ENCODE peak calls at places on chromosomes 13 and 19, in nine cellular contexts. D, W, R, K, B, H, N, U and I are unnamed samples.

GRCh38 chr13:104385409-104385808 is 1319.2 kb upstream of the SLC10A2 start:
- DNase-seq in B (no peak), H (no peak), W (no peak), K (no peak), R (no peak), D (peak; percentile 0), U (no peak), N (no peak), I (no peak)

GRCh38 chr19:8370176-8371010 is 6.4 kb downstream of the ANGPTL4 start:
- DNase-seq in B (no peak), K (no peak), D (no peak), H (no peak), U (no peak), W (no peak), N (no peak), R (no peak), I (no peak)

GRCh38 chr13:27549406-27549981 is 70.8 kb downstream of the LNX2 start:
- DNase-seq in H (no peak), B (no peak), N (no peak), W (no peak), R (no peak), D (no peak), U (no peak), K (no peak), I (no peak)

GRCh38 chr13:60329221-60329983 is 67.6 kb upstream of the TDRD3 start:
- DNase-seq in B (peak; percentile 73), R (peak; percentile 42), H (no peak), W (no peak), N (no peak), U (no peak), D (peak; percentile 42), K (peak; percentile 90), I (no peak)

GRCh38 chr19:8593931-8594330 is 16.6 kb downstream of the ADAMTS10 start:
- DNase-seq in B (peak; percentile 46), W (no peak), H (no peak), K (no peak), N (no peak), D (peak; percentile 37), U (no peak), R (no peak), I (no peak)

GRCh38 chr13:18944501-18945068 is 237.0 kb downstream of the TUBA3C start:
- DNase-seq in D (no peak), U (no peak), B (no peak), H (no peak), N (no peak), K (no peak), R (no peak), W (no peak), I (no peak)

GRCh38 chr13:36432106-36432544 is at the start of gene CCNA1:
- DNase-seq in D (peak; percentile 21), B (no peak), U (peak; percentile 81), N (no peak), R (peak; percentile 37), W (no peak), H (no peak), K (peak; percentile 93), I (no peak)

GRCh38 chr13:96033220-96034015 is 19.8 kb downstream of the UGGT2 start:
- DNase-seq in U (no peak), K (no peak), N (no peak), R (no peak), W (no peak), D (no peak), B (no peak), H (no peak), I (no peak)

DNA sequence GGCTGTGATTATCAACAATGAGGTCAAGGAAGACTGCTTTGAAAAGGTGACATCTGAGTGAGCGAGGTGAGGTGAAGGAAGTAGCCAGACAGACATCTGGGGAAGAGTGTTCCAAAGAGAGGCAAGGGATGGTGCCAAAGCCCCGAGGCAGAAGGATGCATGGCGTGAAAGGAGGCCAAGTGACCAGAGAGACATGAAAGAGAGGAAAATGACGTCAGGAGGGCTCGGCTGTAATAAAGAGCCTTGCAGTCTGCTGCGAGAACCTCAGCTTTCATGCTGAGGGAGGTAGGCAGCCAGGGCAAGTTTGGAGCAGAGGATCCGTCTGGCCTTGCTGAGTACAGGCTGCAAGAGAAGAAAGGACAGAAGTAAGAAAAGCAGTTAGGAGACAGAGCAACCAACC is 50.8 kb downstream of the FOXO1 start:
- DNase-seq in U (no peak), H (no peak), D (no peak), R (no peak), K (no peak), W (no peak), B (no peak), N (no peak), I (no peak)
- H3K4me1 ChIP-seq in U (peaks cover 2% of the 10 kb centered on the region), H (peaks cover 24% of the 10 kb centered on the region), D (no peaks in the 10 kb centered on the region), R (no peaks in the 10 kb centered on the region), K (peaks cover 8% of the 10 kb centered on the region), W (peaks cover 100% of the 10 kb centered on the region), B (peaks cover 77% of the 10 kb centered on the region), N (no peaks in the 10 kb centered on the region), I (peaks cover 91% of the 10 kb centered on the region)

GRCh38 chr19:57052102-57052501 is 67.7 kb upstream of the USP29 start:
- DNase-seq in B (no peak), H (no peak), D (no peak), N (no peak), K (no peak), R (no peak), U (no peak), W (no peak), I (no peak)

GRCh38 chr19:57056972-57057371 is 62.8 kb upstream of the USP29 start:
- DNase-seq in D (peak; percentile 0), N (peak; percentile 88), H (no peak), B (no peak), W (no peak), K (no peak), U (no peak), R (no peak), I (no peak)

GRCh38 chr19:57058871-57059270 is 60.9 kb upstream of the USP29 start:
- DNase-seq in B (no peak), N (no peak), H (no peak), R (no peak), D (no peak), U (no peak), W (no peak), K (no peak), I (no peak)

GRCh38 chr19:57053401-57053800 is 66.4 kb upstream of the USP29 start:
- DNase-seq in R (no peak), H (no peak), B (no peak), D (no peak), W (no peak), U (no peak), K (no peak), N (no peak), I (no peak)

GRCh38 chr19:57055956-57056355 is 63.8 kb upstream of the USP29 start:
- DNase-seq in W (no peak), R (no peak), N (no peak), K (no peak), D (no peak), H (no peak), B (no peak), U (no peak), I (no peak)
- H3K4me3 ChIP-seq in W (no peak overlapping the region), R (no peak overlapping the region), N (no peak overlapping the region), K (no peak overlapping the region), D (no peak overlapping the region), H (no peak overlapping the region), B (no peak overlapping the region), U (no peak overlapping the region), I (no peak overlapping the region)

GRCh38 chr19:50434525-50434924 is 1.8 kb downstream of the MYBPC2 start:
- DNase-seq in H (no peak), R (no peak), B (peak; percentile 93), W (no peak), N (no peak), K (peak; percentile 38), U (no peak), D (no peak), I (no peak)

GRCh38 chr19:50433201-50434180 is 799 bp downstream of the MYBPC2 start:
- DNase-seq in R (no peak), K (peak; percentile 36), D (no peak), B (peak; percentile 76), U (no peak), W (no peak), N (no peak), H (no peak), I (no peak)

GRCh38 chr19:50437862-50438449 is 5.3 kb downstream of the MYBPC2 start:
- DNase-seq in R (no peak), W (no peak), B (no peak), K (no peak), H (no peak), D (no peak), U (no peak), N (no peak), I (no peak)

GRCh38 chr19:50435221-50435620 is 2.5 kb downstream of the MYBPC2 start:
- DNase-seq in R (no peak), U (no peak), N (no peak), K (peak; percentile 34), H (no peak), D (no peak), W (no peak), B (no peak), I (no peak)

DNA sequence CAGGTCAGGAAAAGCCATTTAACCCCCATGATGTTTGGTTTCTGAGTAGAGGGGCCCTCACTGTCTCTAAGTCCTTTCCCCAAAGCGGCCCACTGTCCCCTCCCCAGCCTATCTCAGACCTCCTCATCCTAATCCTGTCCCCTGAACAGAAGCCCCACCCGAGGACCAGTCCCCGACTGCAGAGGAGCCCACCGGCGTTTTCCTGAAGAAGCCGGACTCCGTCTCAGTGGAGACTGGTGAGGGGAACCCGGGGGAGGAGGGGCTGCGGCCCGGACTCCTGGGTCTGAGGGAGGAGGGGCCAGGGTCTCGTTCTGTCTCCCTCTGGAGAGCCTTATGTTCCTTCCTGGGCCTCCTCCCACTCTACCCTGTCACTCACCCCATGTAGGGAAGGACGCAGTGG is 2.9 kb downstream of the MYBPC2 start:
- DNase-seq in U (no peak), H (no peak), W (no peak), D (no peak), K (peak; percentile 32), R (no peak), B (no peak), N (no peak), I (no peak)
- H3K4me1 ChIP-seq in U (no peaks in the 10 kb centered on the region), H (peaks cover 6% of the 10 kb centered on the region), W (peaks cover 11% of the 10 kb centered on the region), D (no peaks in the 10 kb centered on the region), K (no peaks in the 10 kb centered on the region), R (peaks cover 5% of the 10 kb centered on the region), B (peaks cover 51% of the 10 kb centered on the region), N (no peaks in the 10 kb centered on the region), I (no peaks in the 10 kb centered on the region)

DNA sequence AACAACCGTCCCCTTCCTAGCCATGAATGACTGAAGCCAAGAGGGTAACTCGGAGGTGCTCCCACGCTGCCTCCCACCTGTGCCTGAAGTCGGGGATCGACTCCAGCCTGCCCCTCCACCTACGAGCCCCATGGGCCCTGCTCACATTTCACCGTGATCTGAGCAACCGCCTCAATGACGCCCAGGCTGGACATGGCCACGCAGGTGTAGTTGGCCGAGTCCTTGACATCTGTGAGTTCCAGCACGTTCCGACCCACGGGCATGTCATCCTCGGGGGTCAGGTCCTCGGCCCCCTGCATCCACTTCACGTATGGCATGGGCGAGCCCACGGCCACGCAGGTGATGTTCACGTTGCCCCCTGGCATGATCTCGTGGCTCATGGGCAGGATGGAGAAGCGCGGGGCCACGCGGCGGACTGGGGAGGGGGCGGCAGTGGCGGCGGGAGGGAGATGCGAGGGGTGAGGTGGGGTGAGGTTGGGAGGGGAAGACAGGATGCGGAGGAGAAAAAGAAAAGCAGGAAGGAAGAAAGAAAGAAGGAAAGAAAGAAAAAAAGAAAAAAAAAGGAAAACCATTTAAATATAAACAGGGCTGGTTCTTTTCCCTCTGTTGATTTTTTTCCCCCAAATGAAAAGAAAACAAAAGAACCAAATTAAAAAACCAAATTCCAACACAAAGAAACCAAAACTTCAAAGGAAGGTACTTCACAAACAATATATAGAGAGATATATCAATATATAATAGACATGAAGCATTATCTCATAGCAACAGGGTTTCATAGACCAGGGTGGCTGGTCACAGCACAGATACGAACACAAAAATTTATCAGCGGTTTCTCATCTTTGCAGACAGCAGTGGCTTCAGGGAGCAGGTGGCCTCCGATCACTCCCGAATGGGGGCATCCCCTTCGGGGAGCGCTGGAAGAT is 94.7 kb downstream of the PTPRS start:
- DNase-seq in U (no peak), D (no peak), H (no peak), B (no peak), W (no peak), R (no peak), K (no peak), N (no peak), I (no peak)
- H3K4me3 ChIP-seq in U (no peak overlapping the region), D (no peak overlapping the region), H (no peak overlapping the region), B (no peak overlapping the region), W (no peak overlapping the region), R (no peak overlapping the region), K (no peak overlapping the region), N (no peak overlapping the region), I (no peak overlapping the region)